ENCODE peak calls at places on chromosome 5, in nine cellular contexts. One of them, this sample, is unnamed.

GRCh38 chr5:31711363-31711762 is 72.4 kb downstream of the PDZD2 start:
- DNase-seq in Caki2: no peak
- DNase-seq in NCI-H510A treated with DMSO at 0.1 percent for 48 hours: no peak
- DNase-seq in nephron progenitor cell: no peak
- DNase-seq in Ammon's horn: no peak
- DNase-seq in cerebellum: no peak
- DNase-seq in brain microvascular endothelial cell: no peak
- DNase-seq in HEK293T: no peak
- DNase-seq in GM12864: no peak
- DNase-seq in this sample: no peak

GRCh38 chr5:64165500-64166200 is at the start of gene RNF180:
- DNase-seq in Caki2: no peak
- DNase-seq in NCI-H510A treated with DMSO at 0.1 percent for 48 hours: no peak
- DNase-seq in nephron progenitor cell: peak
- DNase-seq in Ammon's horn: peak
- DNase-seq in cerebellum: peak
- DNase-seq in brain microvascular endothelial cell: peak
- DNase-seq in HEK293T: peak
- DNase-seq in GM12864: no peak
- DNase-seq in this sample: no peak

GRCh38 chr5:156361451-156362109 is 34.6 kb downstream of the SGCD start:
- DNase-seq in Caki2: no peak
- DNase-seq in NCI-H510A treated with DMSO at 0.1 percent for 48 hours: no peak
- DNase-seq in nephron progenitor cell: no peak
- DNase-seq in Ammon's horn: no peak
- DNase-seq in cerebellum: no peak
- DNase-seq in brain microvascular endothelial cell: no peak
- DNase-seq in HEK293T: no peak
- DNase-seq in GM12864: no peak
- DNase-seq in this sample: no peak

GRCh38 chr5:97229688-97230285 is 46.7 kb upstream of the RIOK2 start:
- DNase-seq in Caki2: no peak
- DNase-seq in NCI-H510A treated with DMSO at 0.1 percent for 48 hours: no peak
- DNase-seq in nephron progenitor cell: no peak
- DNase-seq in Ammon's horn: no peak
- DNase-seq in cerebellum: no peak
- DNase-seq in brain microvascular endothelial cell: peak
- DNase-seq in HEK293T: no peak
- DNase-seq in GM12864: no peak
- DNase-seq in this sample: no peak

GRCh38 chr5:65871182-65871581 is 55.2 kb upstream of the ERBIN start:
- DNase-seq in Caki2: peak
- DNase-seq in NCI-H510A treated with DMSO at 0.1 percent for 48 hours: no peak
- DNase-seq in nephron progenitor cell: no peak
- DNase-seq in Ammon's horn: no peak
- DNase-seq in cerebellum: no peak
- DNase-seq in brain microvascular endothelial cell: peak
- DNase-seq in HEK293T: no peak
- DNase-seq in GM12864: no peak
- DNase-seq in this sample: peak

GRCh38 chr5:131968396-131968954 is 23.0 kb upstream of the MEIKIN start:
- DNase-seq in Caki2: no peak
- DNase-seq in NCI-H510A treated with DMSO at 0.1 percent for 48 hours: no peak
- DNase-seq in nephron progenitor cell: no peak
- DNase-seq in Ammon's horn: no peak
- DNase-seq in cerebellum: no peak
- DNase-seq in brain microvascular endothelial cell: no peak
- DNase-seq in HEK293T: no peak
- DNase-seq in GM12864: no peak
- DNase-seq in this sample: peak

GRCh38 chr5:137016783-137017324 is 482.3 kb downstream of the SPOCK1 start:
- DNase-seq in Caki2: no peak
- DNase-seq in NCI-H510A treated with DMSO at 0.1 percent for 48 hours: no peak
- DNase-seq in nephron progenitor cell: no peak
- DNase-seq in Ammon's horn: no peak
- DNase-seq in cerebellum: no peak
- DNase-seq in brain microvascular endothelial cell: no peak
- DNase-seq in HEK293T: peak
- DNase-seq in GM12864: no peak
- DNase-seq in this sample: no peak

GRCh38 chr5:175652741-175653663 is 4.9 kb upstream of the HRH2 start:
- DNase-seq in Caki2: no peak
- DNase-seq in NCI-H510A treated with DMSO at 0.1 percent for 48 hours: no peak
- DNase-seq in nephron progenitor cell: no peak
- DNase-seq in Ammon's horn: no peak
- DNase-seq in cerebellum: no peak
- DNase-seq in brain microvascular endothelial cell: peak
- DNase-seq in HEK293T: no peak
- DNase-seq in GM12864: no peak
- DNase-seq in this sample: no peak

GRCh38 chr5:96655085-96655484 is 7.1 kb upstream of the CAST start:
- DNase-seq in Caki2: no peak
- DNase-seq in NCI-H510A treated with DMSO at 0.1 percent for 48 hours: no peak
- DNase-seq in nephron progenitor cell: no peak
- DNase-seq in Ammon's horn: no peak
- DNase-seq in cerebellum: no peak
- DNase-seq in brain microvascular endothelial cell: no peak
- DNase-seq in HEK293T: no peak
- DNase-seq in GM12864: no peak
- DNase-seq in this sample: no peak